ENCODE peak calls at places on chromosome 11, in eight cellular contexts. One of them, this sample, is unnamed.

GRCh38 chr11:94194712-94195111 is 66.1 kb downstream of the PANX1 start:
- DNase-seq in brain microvascular endothelial cell: no peak
- DNase-seq in HFF-Myc: no peak
- DNase-seq in C1 segment of cervical spinal cord: no peak
- DNase-seq in GM20000: no peak
- DNase-seq in activated CD4-positive, alpha-beta T cell treated with anti-CD3 and anti-CD28 coated beads for 36 hours: no peak
- DNase-seq in occipital lobe: peak
- DNase-seq in keratinocyte: no peak
- DNase-seq in this sample: no peak

GRCh38 chr11:43359432-43359818 is 705 bp downstream of the TTC17 start:
- DNase-seq in brain microvascular endothelial cell: peak
- DNase-seq in HFF-Myc: no peak
- DNase-seq in C1 segment of cervical spinal cord: no peak
- DNase-seq in GM20000: peak
- DNase-seq in activated CD4-positive, alpha-beta T cell treated with anti-CD3 and anti-CD28 coated beads for 36 hours: peak
- DNase-seq in occipital lobe: no peak
- DNase-seq in keratinocyte: no peak
- DNase-seq in this sample: no peak

GRCh38 chr11:90630176-90630575 is 407.3 kb upstream of the CHORDC1 start:
- DNase-seq in brain microvascular endothelial cell: no peak
- DNase-seq in HFF-Myc: no peak
- DNase-seq in C1 segment of cervical spinal cord: no peak
- DNase-seq in GM20000: no peak
- DNase-seq in activated CD4-positive, alpha-beta T cell treated with anti-CD3 and anti-CD28 coated beads for 36 hours: no peak
- DNase-seq in occipital lobe: no peak
- DNase-seq in keratinocyte: no peak
- DNase-seq in this sample: no peak

GRCh38 chr11:12179521-12179920 is 69.1 kb downstream of the MICAL2 start:
- DNase-seq in brain microvascular endothelial cell: no peak
- DNase-seq in HFF-Myc: no peak
- DNase-seq in C1 segment of cervical spinal cord: no peak
- DNase-seq in GM20000: no peak
- DNase-seq in activated CD4-positive, alpha-beta T cell treated with anti-CD3 and anti-CD28 coated beads for 36 hours: no peak
- DNase-seq in occipital lobe: peak
- DNase-seq in keratinocyte: no peak
- DNase-seq in this sample: no peak

GRCh38 chr11:5368502-5369043 is 15.0 kb upstream of the OR51M1 start:
- DNase-seq in brain microvascular endothelial cell: no peak
- DNase-seq in HFF-Myc: no peak
- DNase-seq in C1 segment of cervical spinal cord: no peak
- DNase-seq in GM20000: no peak
- DNase-seq in activated CD4-positive, alpha-beta T cell treated with anti-CD3 and anti-CD28 coated beads for 36 hours: no peak
- DNase-seq in occipital lobe: no peak
- DNase-seq in keratinocyte: no peak
- DNase-seq in this sample: no peak

GRCh38 chr11:67376022-67376386 is 2.6 kb upstream of the CLCF1 start:
- DNase-seq in brain microvascular endothelial cell: no peak
- DNase-seq in HFF-Myc: no peak
- DNase-seq in C1 segment of cervical spinal cord: no peak
- DNase-seq in GM20000: no peak
- DNase-seq in activated CD4-positive, alpha-beta T cell treated with anti-CD3 and anti-CD28 coated beads for 36 hours: no peak
- DNase-seq in occipital lobe: no peak
- DNase-seq in keratinocyte: no peak
- DNase-seq in this sample: no peak

GRCh38 chr11:10973416-10973815 is 115.6 kb upstream of the ZBED5 start:
- DNase-seq in brain microvascular endothelial cell: no peak
- DNase-seq in HFF-Myc: no peak
- DNase-seq in C1 segment of cervical spinal cord: no peak
- DNase-seq in GM20000: no peak
- DNase-seq in activated CD4-positive, alpha-beta T cell treated with anti-CD3 and anti-CD28 coated beads for 36 hours: no peak
- DNase-seq in occipital lobe: peak
- DNase-seq in keratinocyte: no peak
- DNase-seq in this sample: no peak

GRCh38 chr11:3056296-3057068 is 741 bp downstream of the CARS1 start:
- DNase-seq in brain microvascular endothelial cell: no peak
- DNase-seq in HFF-Myc: no peak
- DNase-seq in C1 segment of cervical spinal cord: no peak
- DNase-seq in GM20000: no peak
- DNase-seq in activated CD4-positive, alpha-beta T cell treated with anti-CD3 and anti-CD28 coated beads for 36 hours: peak
- DNase-seq in occipital lobe: no peak
- DNase-seq in keratinocyte: no peak
- DNase-seq in this sample: no peak

GRCh38 chr11:109865558-109866186 is 227.5 kb upstream of the ZC3H12C start:
- DNase-seq in brain microvascular endothelial cell: no peak
- DNase-seq in HFF-Myc: no peak
- DNase-seq in C1 segment of cervical spinal cord: no peak
- DNase-seq in GM20000: no peak
- DNase-seq in activated CD4-positive, alpha-beta T cell treated with anti-CD3 and anti-CD28 coated beads for 36 hours: peak
- DNase-seq in occipital lobe: peak
- DNase-seq in keratinocyte: no peak
- DNase-seq in this sample: no peak

This sample was measured in skeletal muscle cell.